ENCODE peak calls at places on chromosomes 1 and 21, in six cellular contexts. D is SK-N-SH, F is HepG2, A is K562, L is GM12878, C is H1. R is an unnamed sample.
A peak's percentile ranks its signal among the peaks of the same experiment; 100 is the strongest.

GRCh38 chr1:206745301-206745700 is 25.3 kb upstream of the IL19 start:
- DNase-seq in D (no peak), L (no peak), C (no peak), A (no peak), F (no peak), R (no peak)

GRCh38 chr1:11485191-11485590 is 6.2 kb downstream of the DISP3 start:
- DNase-seq in L (no peak), D (no peak), F (no peak), C (no peak), A (no peak), R (no peak)

GRCh38 chr1:21244986-21245687 is 45.1 kb downstream of the ECE1 start:
- DNase-seq in D (peak; percentile 43), F (no peak), A (peak; percentile 32), C (no peak), L (no peak), R (no peak)

GRCh38 chr1:162822391-162823200 is 32.1 kb downstream of the HSD17B7 start:
- DNase-seq in L (no peak), F (no peak), C (peak; percentile 44), A (no peak), D (peak; percentile 83), R (peak; percentile 17)

GRCh38 chr1:150548632-150549495 is at the start of gene ADAMTSL4:
- DNase-seq in L (no peak), F (no peak), A (peak; percentile 84), D (peak; percentile 90), C (no peak), R (peak; percentile 80)

GRCh38 chr1:84379128-84379527 is 19.2 kb upstream of the DNASE2B start:
- DNase-seq in D (no peak), F (no peak), L (no peak), A (no peak), C (no peak), R (no peak)

GRCh38 chr1:145983959-145984830 is 12.2 kb downstream of the TXNIP start:
- DNase-seq in D (no peak), C (no peak), A (no peak), L (no peak), F (no peak), R (no peak)

GRCh38 chr1:180080439-180080838 is 74.2 kb upstream of the QSOX1 start:
- DNase-seq in F (no peak), A (no peak), L (no peak), C (no peak), D (no peak), R (no peak)

GRCh38 chr1:14778882-14779594 is 180.6 kb downstream of the KAZN start:
- DNase-seq in D (peak; percentile 55), L (no peak), F (peak; percentile 36), C (peak; percentile 43), A (peak; percentile 87), R (peak; percentile 14)

GRCh38 chr1:58779837-58780585 is 3.8 kb downstream of the JUN start:
- DNase-seq in F (peak; percentile 33), C (no peak), D (no peak), A (no peak), L (no peak), R (peak; percentile 77)

GRCh38 chr1:84632975-84633427 is 57.3 kb downstream of the SSX2IP start:
- DNase-seq in L (no peak), F (no peak), D (no peak), A (peak; percentile 61), C (no peak), R (peak; percentile 70)

GRCh38 chr1:12152106-12152891 is 14.5 kb upstream of the TNFRSF1B start:
- DNase-seq in F (no peak), D (no peak), C (no peak), L (peak; percentile 98), A (no peak), R (no peak)

GRCh38 chr1:48093147-48093546 is 96.0 kb upstream of the TRABD2B start:
- DNase-seq in C (no peak), L (no peak), D (no peak), A (no peak), F (no peak), R (no peak)

GRCh38 chr1:231918239-231919015 is 291.8 kb downstream of the DISC1 start:
- DNase-seq in A (no peak), F (no peak), L (peak; percentile 8), D (no peak), C (no peak), R (peak; percentile 13)

GRCh38 chr21:44572959-44573583 is 458 bp upstream of the KRTAP10-4 start:
- DNase-seq in F (peak; percentile 43), D (no peak), C (no peak), L (no peak), A (no peak), R (peak; percentile 12)

GRCh38 chr1:228392111-228392936 is 14.3 kb downstream of the TRIM11 start:
- DNase-seq in L (no peak), F (no peak), C (no peak), A (peak; percentile 74), D (no peak), R (no peak)

GRCh38 chr1:192604979-192605620 is 29.5 kb downstream of the RGS1 start:
- DNase-seq in A (no peak), F (no peak), D (no peak), L (peak; percentile 79), C (no peak), R (no peak)

GRCh38 chr1:204369006-204369726 is 9.4 kb upstream of the PLEKHA6 start:
- DNase-seq in C (no peak), F (no peak), L (no peak), D (no peak), A (no peak), R (no peak)

GRCh38 chr1:7964476-7964875 is 3.0 kb downstream of the PARK7 start:
- DNase-seq in A (no peak), C (no peak), F (no peak), D (no peak), L (no peak), R (no peak)

GRCh38 chr1:183881387-183882084 is 76.6 kb downstream of the RGL1 start:
- DNase-seq in A (no peak), C (peak; percentile 33), F (peak; percentile 77), D (no peak), L (no peak), R (peak; percentile 39)

GRCh38 chr1:220001095-220001501 is 45.2 kb downstream of the EPRS1 start:
- DNase-seq in C (no peak), D (no peak), F (no peak), A (no peak), L (no peak), R (no peak)

GRCh38 chr1:36722871-36723270 is 240.2 kb upstream of the CSF3R start:
- DNase-seq in L (no peak), F (no peak), A (no peak), C (no peak), D (no peak), R (no peak)
- TF ChIP-seq EP300 in L (no peak), F (no peak), A (no peak), C (no peak), D (no peak), R (no peak)

GRCh38 chr1:29253180-29253579 is 16.9 kb downstream of the PTPRU start:
- DNase-seq in C (no peak), F (no peak), D (no peak), L (no peak), A (no peak), R (no peak)
- TF ChIP-seq CTCF in C (no peak), F (no peak), D (no peak), L (no peak), A (no peak), R (no peak)

DNA sequence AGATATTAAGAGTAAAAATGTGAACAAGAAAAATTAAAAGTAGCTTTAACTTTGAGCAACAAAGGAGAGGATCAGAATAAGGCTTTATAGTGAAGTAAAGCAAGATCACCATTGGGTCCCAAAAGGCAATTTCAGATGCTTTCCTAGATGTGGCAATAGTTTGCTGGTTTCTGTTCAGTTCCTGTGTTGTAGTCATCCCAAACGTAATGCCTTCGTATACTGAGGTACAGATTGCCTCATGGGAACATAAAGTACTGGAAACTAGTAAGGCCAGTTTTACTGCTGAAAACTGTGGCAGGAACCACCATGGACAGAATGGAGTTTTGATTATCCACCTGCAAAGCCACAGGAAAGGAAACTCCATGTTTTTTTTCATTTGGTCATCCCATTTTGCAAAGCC is 283.5 kb upstream of the SGIP1 start:
- DNase-seq in F (no peak), C (no peak), D (no peak), L (no peak), A (no peak), R (no peak)
- TF ChIP-seq RAD21 in F (no peak), C (no peak), D (no peak), L (no peak), A (no peak), R (no peak)

DNA sequence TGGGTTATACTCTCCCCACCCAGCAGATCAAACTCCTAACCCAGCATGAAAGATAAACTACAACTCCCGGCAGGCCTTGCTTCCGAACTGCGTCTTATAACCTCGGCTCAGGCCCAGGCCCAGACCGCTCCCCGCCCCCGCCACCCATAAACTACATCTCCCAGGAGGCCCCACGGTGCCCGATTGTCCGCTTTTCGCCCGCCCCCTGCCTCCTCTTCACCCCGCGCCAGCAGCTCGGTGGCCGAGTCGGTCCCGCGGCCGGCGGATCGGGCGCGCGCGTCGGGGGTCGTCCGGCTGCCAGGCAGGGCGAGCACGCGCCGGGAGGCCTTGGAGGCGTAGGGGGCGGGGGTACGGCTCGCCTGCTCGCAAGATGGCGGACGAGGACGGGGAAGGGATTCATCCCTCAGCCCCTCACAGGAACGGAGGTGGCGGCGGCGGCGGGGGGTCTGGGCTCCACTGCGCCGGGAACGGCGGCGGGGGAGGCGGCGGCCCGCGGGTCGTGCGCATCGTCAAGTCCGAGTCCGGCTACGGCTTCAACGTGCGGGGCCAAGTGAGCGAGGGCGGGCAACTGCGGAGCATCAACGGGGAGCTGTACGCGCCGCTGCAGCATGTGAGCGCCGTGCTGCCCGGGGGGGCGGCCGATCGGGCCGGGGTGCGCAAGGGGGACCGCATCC is at the start of gene SNX27:
- DNase-seq in A (peak; percentile 96), D (peak; percentile 94), F (peak; percentile 92), L (peak; percentile 72), C (peak; percentile 84), R (peak; percentile 95)
- TF ChIP-seq EP300 in A (no peak), D (no peak), F (no peak), L (no peak), C (no peak), R (no peak)

DNA sequence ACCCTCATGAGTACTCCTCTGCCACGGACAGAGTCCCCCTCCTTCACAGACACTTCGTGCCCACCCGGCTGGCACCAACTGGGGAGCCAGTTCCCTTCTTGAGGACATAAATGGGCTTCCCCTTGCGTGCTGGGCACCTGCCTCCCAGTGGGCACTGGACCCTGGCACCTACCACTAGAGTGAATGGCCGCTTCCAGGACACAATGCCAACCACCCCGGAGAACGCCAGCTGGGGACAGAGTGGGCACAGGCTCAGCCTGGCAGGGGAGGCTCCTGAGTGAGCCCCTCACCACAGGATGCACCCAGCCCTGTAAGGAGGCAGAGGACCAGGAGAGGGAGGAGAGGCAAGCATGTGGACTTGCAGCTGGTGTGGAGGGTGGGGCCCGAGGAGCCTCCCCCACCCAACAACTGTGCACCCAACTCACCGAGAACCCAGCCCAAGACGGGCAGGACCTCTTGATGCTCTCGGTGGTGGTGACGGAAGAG is 1.0 kb downstream of the ENTREP3 start:
- DNase-seq in C (no peak), D (no peak), F (no peak), L (no peak), A (no peak), R (no peak)
- TF ChIP-seq CTCF in C (no peak), D (no peak), F (no peak), L (no peak), A (no peak), R (no peak)